ENCODE peak calls at places on chromosomes 12 and 14, in eight cellular contexts. W is endothelial cell; X is stimulated activated CD8-positive, alpha-beta memory T cell treated with anti-CD3 and anti-CD28 coated beads, Interleukin-12 subunit alpha, Interleukin-12 subunit beta, amount 100 ng/mL, for 4 hours; C is foreskin fibroblast; I is NCI-H2171 treated with DMSO at 0.1 percent for 48 hours; T is neural progenitor cell; J is ELR; M is iris pigment epithelial cell. B is an unnamed sample.

GRCh38 chr14:71533396-71533795 is 398.8 kb upstream of the RGS6 start:
- DNase-seq in W (no peak), X (no peak), C (no peak), I (no peak), T (no peak), J (no peak), M (peak), B (no peak)

GRCh38 chr14:59155886-59156285 is 32.6 kb upstream of the DAAM1 start:
- DNase-seq in W (no peak), X (no peak), C (no peak), I (no peak), T (no peak), J (no peak), M (no peak), B (no peak)

GRCh38 chr12:51994959-51995358 is 11.8 kb upstream of the TAMALIN start:
- DNase-seq in W (no peak), X (no peak), C (no peak), I (no peak), T (no peak), J (no peak), M (no peak), B (peak)

GRCh38 chr12:120121766-120122293 is 5.3 kb upstream of the RAB35 start:
- DNase-seq in W (no peak), X (no peak), C (no peak), I (no peak), T (no peak), J (no peak), M (no peak), B (no peak)

GRCh38 chr12:122527478-122527944 is 462 bp downstream of the KNTC1 start:
- DNase-seq in W (no peak), X (no peak), C (no peak), I (no peak), T (peak), J (peak), M (peak), B (no peak)

GRCh38 chr12:62632521-62632920 is 165.9 kb downstream of the MON2 start:
- DNase-seq in W (peak), X (no peak), C (peak), I (no peak), T (peak), J (peak), M (peak), B (peak)

GRCh38 chr12:49512541-49512940 is 26.3 kb upstream of the KCNH3 start:
- DNase-seq in W (no peak), X (no peak), C (no peak), I (no peak), T (no peak), J (no peak), M (no peak), B (no peak)

GRCh38 chr12:5244513-5244972 is 187.4 kb upstream of the NTF3 start:
- DNase-seq in W (no peak), X (no peak), C (no peak), I (no peak), T (peak), J (no peak), M (no peak), B (no peak)

GRCh38 chr14:101128478-101129450 is 225.2 kb upstream of the RTL1 start:
- DNase-seq in W (no peak), X (no peak), C (no peak), I (no peak), T (peak), J (no peak), M (no peak), B (peak)

GRCh38 chr12:90859591-90859990 is 95.4 kb downstream of the CCER1 start:
- DNase-seq in W (no peak), X (no peak), C (no peak), I (no peak), T (no peak), J (no peak), M (no peak), B (no peak)

GRCh38 chr12:124512667-124513296 is 54.6 kb downstream of the NCOR2 start:
- DNase-seq in W (peak), X (no peak), C (peak), I (no peak), T (peak), J (peak), M (peak), B (peak)

GRCh38 chr14:29016050-29016900 is 249.7 kb downstream of the FOXG1 start:
- DNase-seq in W (peak), X (no peak), C (peak), I (peak), T (peak), J (peak), M (peak), B (no peak)

GRCh38 chr12:124510301-124510970 is 57.0 kb downstream of the NCOR2 start:
- DNase-seq in W (no peak), X (no peak), C (no peak), I (peak), T (no peak), J (peak), M (no peak), B (no peak)

GRCh38 chr14:99189201-99189801 is 82.7 kb downstream of the BCL11B start:
- DNase-seq in W (no peak), X (no peak), C (no peak), I (no peak), T (no peak), J (no peak), M (no peak), B (no peak)

GRCh38 chr14:34718750-34719304 is 4.4 kb upstream of the CFL2 start:
- DNase-seq in W (no peak), X (no peak), C (peak), I (no peak), T (no peak), J (peak), M (peak), B (no peak)

GRCh38 chr14:102333795-102334415 is 14.4 kb downstream of the ZNF839 start:
- DNase-seq in W (no peak), X (no peak), C (no peak), I (no peak), T (no peak), J (no peak), M (no peak), B (no peak)

GRCh38 chr12:98973395-98973794 is 328.3 kb downstream of the APAF1 start:
- DNase-seq in W (no peak), X (no peak), C (no peak), I (no peak), T (no peak), J (peak), M (peak), B (no peak)

GRCh38 chr14:75835156-75836141 is 146.3 kb downstream of the TGFB3 start:
- DNase-seq in W (no peak), X (no peak), C (no peak), I (no peak), T (no peak), J (no peak), M (no peak), B (no peak)

GRCh38 chr14:22489247-22489551 is 99.8 kb downstream of the DAD1 start:
- DNase-seq in W (no peak), X (no peak), C (no peak), I (no peak), T (peak), J (no peak), M (no peak), B (no peak)

GRCh38 chr12:54749191-54749818 is 101.1 kb upstream of the DCD start:
- DNase-seq in W (peak), X (no peak), C (peak), I (peak), T (peak), J (peak), M (peak), B (no peak)

GRCh38 chr12:53593031-53593430 is 33.2 kb downstream of the ATF7 start:
- DNase-seq in W (no peak), X (no peak), C (no peak), I (no peak), T (no peak), J (no peak), M (no peak), B (no peak)

GRCh38 chr12:2833810-2834209 is 1.0 kb downstream of the NRIP2 start:
- DNase-seq in W (no peak), X (no peak), C (no peak), I (no peak), T (no peak), J (no peak), M (no peak), B (no peak)

GRCh38 chr14:59679872-59680271 is 103.3 kb upstream of the CCDC175 start:
- DNase-seq in W (no peak), X (no peak), C (no peak), I (peak), T (peak), J (no peak), M (peak), B (peak)

GRCh38 chr14:79199217-79199616 is 1012.1 kb downstream of the DIO2 start:
- DNase-seq in W (no peak), X (no peak), C (no peak), I (no peak), T (no peak), J (no peak), M (no peak), B (no peak)

GRCh38 chr14:68824207-68824516 is 31.3 kb upstream of the ZFP36L1 start:
- DNase-seq in W (no peak), X (no peak), C (no peak), I (no peak), T (no peak), J (no peak), M (no peak), B (no peak)

GRCh38 chr12:113359133-113359938 is 949 bp downstream of the PLBD2 start:
- DNase-seq in W (no peak), X (no peak), C (peak), I (peak), T (no peak), J (peak), M (no peak), B (peak)

GRCh38 chr12:1171657-1172056 is 180.6 kb downstream of the ERC1 start:
- DNase-seq in W (no peak), X (no peak), C (no peak), I (peak), T (peak), J (no peak), M (peak), B (no peak)

GRCh38 chr14:75493580-75494130 is 28.6 kb upstream of the BATF start:
- DNase-seq in W (no peak), X (no peak), C (no peak), I (no peak), T (no peak), J (no peak), M (peak), B (no peak)

GRCh38 chr12:76341436-76342030 is 6.7 kb downstream of the BBS10 start:
- DNase-seq in W (no peak), X (no peak), C (peak), I (no peak), T (no peak), J (no peak), M (peak), B (no peak)

GRCh38 chr12:54954228-54954627 is 30.3 kb downstream of the TESPA1 start:
- DNase-seq in W (no peak), X (no peak), C (no peak), I (no peak), T (no peak), J (no peak), M (no peak), B (no peak)

GRCh38 chr14:76977793-76978730 is 50.4 kb downstream of the IRF2BPL start:
- DNase-seq in W (no peak), X (peak), C (peak), I (peak), T (no peak), J (peak), M (peak), B (peak)

GRCh38 chr12:98532687-98533304 is 17.4 kb downstream of the TMPO start:
- DNase-seq in W (peak), X (no peak), C (peak), I (peak), T (peak), J (peak), M (peak), B (no peak)

GRCh38 chr12:109503611-109504010 is 26.2 kb downstream of the UBE3B start:
- DNase-seq in W (no peak), X (no peak), C (no peak), I (no peak), T (no peak), J (no peak), M (no peak), B (no peak)

GRCh38 chr14:73381379-73382013 is 76.8 kb downstream of the NUMB start:
- DNase-seq in W (no peak), X (no peak), C (no peak), I (no peak), T (no peak), J (no peak), M (no peak), B (no peak)